ENCODE peak calls at places on chromosomes 5 and 9, in ten cellular contexts. S, D, T, W, Y, J, B, A, P and E are unnamed samples.
A peak's percentile ranks its signal among the peaks of the same experiment; 100 is the strongest.

GRCh38 chr9:13118294-13118693 is 161.2 kb downstream of the MPDZ start:
- DNase-seq in S (no peak), D (no peak), T (no peak), W (no peak), Y (no peak), J (peak; percentile 20), B (no peak), A (no peak), P (no peak), E (no peak)

GRCh38 chr9:128145951-128146351 is 3.3 kb upstream of the LCN2 start:
- DNase-seq in S (no peak), D (no peak), T (no peak), W (no peak), Y (no peak), J (no peak), B (no peak), A (peak; percentile 73), P (no peak), E (no peak)

GRCh38 chr9:114434878-114435311 is 47.1 kb upstream of the AKNA start:
- DNase-seq in S (no peak), D (no peak), T (no peak), W (peak; percentile 33), Y (peak; percentile 45), J (peak; percentile 87), B (no peak), A (no peak), P (no peak), E (no peak)

GRCh38 chr9:14350766-14351165 is 36.8 kb upstream of the NFIB start:
- DNase-seq in S (no peak), D (peak; percentile 55), T (no peak), W (no peak), Y (no peak), J (no peak), B (no peak), A (no peak), P (no peak), E (no peak)

GRCh38 chr5:79806741-79807140 is 117.1 kb downstream of the CMYA5 start:
- DNase-seq in S (no peak), D (peak; percentile 34), T (no peak), W (no peak), Y (no peak), J (peak; percentile 16), B (no peak), A (no peak), P (no peak), E (no peak)

GRCh38 chr5:59040804-59041201 is 457.9 kb downstream of the RAB3C start:
- DNase-seq in S (no peak), D (no peak), T (no peak), W (no peak), Y (no peak), J (no peak), B (no peak), A (no peak), P (no peak), E (no peak)

GRCh38 chr5:175696139-175696854 is 38.4 kb downstream of the HRH2 start:
- DNase-seq in S (peak; percentile 72), D (peak; percentile 82), T (peak; percentile 33), W (peak; percentile 68), Y (no peak), J (peak; percentile 92), B (peak; percentile 65), A (peak; percentile 87), P (peak; percentile 90), E (no peak)

GRCh38 chr5:154729613-154730012 is 25.6 kb upstream of the LARP1 start:
- DNase-seq in S (no peak), D (no peak), T (no peak), W (no peak), Y (peak; percentile 8), J (no peak), B (no peak), A (no peak), P (no peak), E (no peak)

GRCh38 chr5:13932561-13932960 is 11.9 kb downstream of the DNAH5 start:
- DNase-seq in S (no peak), D (no peak), T (no peak), W (no peak), Y (no peak), J (no peak), B (no peak), A (no peak), P (no peak), E (peak; percentile 21)

GRCh38 chr9:121888438-121888775 is 204.7 kb downstream of the TTLL11 start:
- DNase-seq in S (no peak), D (peak; percentile 37), T (no peak), W (no peak), Y (peak; percentile 63), J (no peak), B (no peak), A (no peak), P (no peak), E (no peak)

GRCh38 chr9:133476036-133476435 is 2.9 kb downstream of the SLC2A6 start:
- DNase-seq in S (no peak), D (no peak), T (no peak), W (no peak), Y (no peak), J (no peak), B (no peak), A (no peak), P (no peak), E (no peak)
- H3K4me3 ChIP-seq in S (no peak overlapping the region), D (no peak overlapping the region), T (no peak overlapping the region), W (no peak overlapping the region), Y (no peak overlapping the region), J (no peak overlapping the region), B (no peak overlapping the region), A (no peak overlapping the region), P (no peak overlapping the region), E (no peak overlapping the region)

DNA sequence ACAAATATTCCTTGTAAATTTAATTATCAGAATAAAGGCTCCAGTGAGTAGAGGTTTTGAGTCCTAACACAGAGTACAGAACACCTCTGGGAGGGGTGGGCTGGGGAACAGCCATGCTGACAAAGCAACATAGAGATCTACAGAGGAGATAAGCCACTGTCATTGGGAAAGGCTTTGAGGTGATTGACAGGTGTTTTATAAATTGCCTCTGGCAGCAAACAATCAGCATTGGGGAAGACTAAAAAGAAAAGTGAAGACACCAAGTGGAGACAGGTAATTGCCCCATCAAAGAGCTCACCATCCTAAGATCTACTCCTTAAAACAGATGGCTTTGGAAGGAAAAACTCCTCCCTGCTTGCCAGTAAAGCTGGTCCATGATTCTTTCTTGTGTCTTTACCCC is 189.7 kb upstream of the TLE4 start:
- DNase-seq in S (no peak), D (no peak), T (no peak), W (no peak), Y (no peak), J (no peak), B (no peak), A (no peak), P (no peak), E (no peak)
- H3K27me3 ChIP-seq in S (no peaks in the 10 kb centered on the region), D (no peaks in the 10 kb centered on the region), T (no peaks in the 10 kb centered on the region), W (no peaks in the 10 kb centered on the region), Y (no peaks in the 10 kb centered on the region), J (no peaks in the 10 kb centered on the region), B (no peaks in the 10 kb centered on the region), A (no peaks in the 10 kb centered on the region), P (no peaks in the 10 kb centered on the region), E (no peaks in the 10 kb centered on the region)

GRCh38 chr5:35861718-35862117 is 5.0 kb downstream of the IL7R start:
- DNase-seq in S (no peak), D (no peak), T (no peak), W (no peak), Y (no peak), J (no peak), B (no peak), A (no peak), P (no peak), E (no peak)

GRCh38 chr5:35857606-35858205 is 1.0 kb downstream of the IL7R start:
- DNase-seq in S (no peak), D (no peak), T (no peak), W (no peak), Y (peak; percentile 81), J (no peak), B (no peak), A (no peak), P (no peak), E (peak; percentile 60)

GRCh38 chr5:35857004-35857345 is 284 bp downstream of the IL7R start:
- DNase-seq in S (no peak), D (no peak), T (peak; percentile 41), W (no peak), Y (no peak), J (no peak), B (no peak), A (no peak), P (no peak), E (no peak)

GRCh38 chr5:35860686-35861085 is 4.0 kb downstream of the IL7R start:
- DNase-seq in S (no peak), D (no peak), T (no peak), W (no peak), Y (no peak), J (peak; percentile 8), B (no peak), A (no peak), P (no peak), E (no peak)

GRCh38 chr5:35859101-35859661 is 2.5 kb downstream of the IL7R start:
- DNase-seq in S (no peak), D (no peak), T (no peak), W (no peak), Y (peak; percentile 46), J (peak; percentile 2), B (no peak), A (no peak), P (no peak), E (no peak)
- H3K4me3 ChIP-seq in S (no peak overlapping the region), D (no peak overlapping the region), T (no peak overlapping the region), W (no peak overlapping the region), Y (no peak overlapping the region), J (no peak overlapping the region), B (peak overlapping the region; percentile 93), A (no peak overlapping the region), P (peak overlapping the region; percentile 42), E (no peak overlapping the region)

GRCh38 chr9:89807682-89808075 is 202.9 kb downstream of the GADD45G start:
- DNase-seq in S (no peak), D (no peak), T (no peak), W (no peak), Y (no peak), J (no peak), B (no peak), A (no peak), P (no peak), E (no peak)

GRCh38 chr9:89804766-89805531 is 200.1 kb downstream of the GADD45G start:
- DNase-seq in S (no peak), D (no peak), T (no peak), W (no peak), Y (no peak), J (no peak), B (no peak), A (no peak), P (no peak), E (no peak)

GRCh38 chr9:89807101-89807395 is 202.2 kb downstream of the GADD45G start:
- DNase-seq in S (no peak), D (no peak), T (no peak), W (no peak), Y (no peak), J (no peak), B (no peak), A (no peak), P (no peak), E (no peak)

GRCh38 chr9:89806371-89807100 is 201.7 kb downstream of the GADD45G start:
- DNase-seq in S (no peak), D (no peak), T (no peak), W (no peak), Y (no peak), J (no peak), B (no peak), A (no peak), P (no peak), E (peak; percentile 68)

DNA sequence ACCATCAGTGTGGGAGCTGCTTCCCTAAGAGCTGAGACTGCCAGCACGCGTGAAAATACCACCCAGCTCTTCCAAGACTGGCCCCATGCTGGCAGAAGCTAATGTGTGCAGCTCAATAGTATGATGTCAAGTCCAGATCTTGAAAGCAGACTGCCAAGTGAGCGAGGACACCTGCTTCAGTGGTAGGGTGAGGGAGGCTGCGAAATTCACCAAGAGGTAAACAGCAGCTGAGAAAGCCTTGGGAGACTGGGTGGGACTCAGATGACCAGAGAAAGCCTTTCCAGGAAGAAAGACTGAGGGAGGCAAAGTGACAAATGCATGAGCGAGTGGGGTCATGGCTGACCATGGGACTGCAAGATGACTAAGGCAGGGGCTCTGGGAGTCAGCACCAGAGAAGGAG is 200.9 kb downstream of the GADD45G start:
- DNase-seq in S (no peak), D (no peak), T (no peak), W (no peak), Y (no peak), J (no peak), B (no peak), A (no peak), P (no peak), E (no peak)
- H3K27me3 ChIP-seq in S (no peaks in the 10 kb centered on the region), D (no peaks in the 10 kb centered on the region), T (no peaks in the 10 kb centered on the region), W (no peaks in the 10 kb centered on the region), Y (no peaks in the 10 kb centered on the region), J (no peaks in the 10 kb centered on the region), B (no peaks in the 10 kb centered on the region), A (no peaks in the 10 kb centered on the region), P (no peaks in the 10 kb centered on the region), E (no peaks in the 10 kb centered on the region)